ENCODE peak calls at places on chromosomes 12 and 14, in nine cellular contexts. U is mesenchymal stem cell; B is HCT116; G is CD8-positive, alpha-beta T cell; W is GM23338; X is astrocyte of the cerebellum; M is choroid plexus epithelial cell; D is NB4; H is GM12865. F is an unnamed sample.

GRCh38 chr14:35347323-35348043 is 55.3 kb downstream of the PSMA6 start:
- DNase-seq in G (no peak), W (peak; percentile 28), H (no peak), U (no peak), X (no peak), D (peak; percentile 76), B (no peak), M (no peak), F (no peak)

GRCh38 chr12:65891987-65892481 is 67.8 kb downstream of the HMGA2 start:
- DNase-seq in W (no peak), U (peak; percentile 95), G (no peak), B (peak; percentile 80), D (no peak), H (peak; percentile 13), X (peak; percentile 99), M (peak; percentile 98), F (peak; percentile 82)

GRCh38 chr12:27506645-27507189 is 17.3 kb upstream of the PPFIBP1 start:
- DNase-seq in B (no peak), G (no peak), H (no peak), M (no peak), U (no peak), W (no peak), X (no peak), D (no peak), F (no peak)

GRCh38 chr12:95836630-95837239 is 22.0 kb upstream of the SNRPF start:
- DNase-seq in U (no peak), W (no peak), G (no peak), M (peak; percentile 37), H (no peak), X (peak; percentile 74), B (no peak), D (no peak), F (no peak)

GRCh38 chr12:52121848-52122838 is 42.6 kb downstream of the SMIM41 start:
- DNase-seq in B (no peak), M (peak; percentile 67), D (peak; percentile 76), X (no peak), W (peak; percentile 90), G (peak; percentile 67), U (peak; percentile 68), H (peak; percentile 86), F (peak; percentile 59)

GRCh38 chr12:111643428-111643826 is 42.3 kb downstream of the BRAP start:
- DNase-seq in M (peak; percentile 63), G (no peak), W (no peak), U (peak; percentile 75), X (no peak), D (no peak), B (no peak), H (no peak), F (no peak)

GRCh38 chr14:22159968-22160367 is 429.1 kb downstream of the DAD1 start:
- DNase-seq in B (no peak), U (no peak), X (no peak), D (peak; percentile 8), M (no peak), H (no peak), G (no peak), W (no peak), F (no peak)

GRCh38 chr12:127083028-127083949 is 1183.7 kb upstream of the TMEM132C start:
- DNase-seq in W (peak; percentile 61), U (peak; percentile 83), D (peak; percentile 86), H (peak; percentile 85), X (peak; percentile 59), G (no peak), M (peak; percentile 87), B (peak; percentile 54), F (no peak)

GRCh38 chr14:47438650-47439140 is 236.7 kb downstream of the MDGA2 start:
- DNase-seq in U (peak; percentile 84), M (peak; percentile 53), X (peak; percentile 38), D (no peak), H (no peak), G (no peak), W (peak; percentile 44), B (no peak), F (no peak)

GRCh38 chr12:54700301-54700700 is 52.1 kb upstream of the DCD start:
- DNase-seq in H (no peak), W (no peak), B (no peak), D (no peak), U (no peak), M (no peak), X (no peak), G (no peak), F (no peak)

GRCh38 chr12:22064968-22065367 is 18.9 kb downstream of the CMAS start:
- DNase-seq in B (no peak), X (no peak), G (no peak), U (no peak), H (no peak), W (no peak), D (no peak), M (no peak), F (no peak)

GRCh38 chr14:59343585-59343984 is 121.6 kb downstream of the GPR135 start:
- DNase-seq in U (no peak), X (no peak), B (no peak), M (no peak), G (no peak), D (no peak), H (no peak), W (no peak), F (no peak)

GRCh38 chr12:70354777-70355176 is 11.3 kb upstream of the KCNMB4 start:
- DNase-seq in D (no peak), M (no peak), G (no peak), H (no peak), X (no peak), U (no peak), W (no peak), B (no peak), F (no peak)

GRCh38 chr12:130916251-130916911 is 37.3 kb upstream of the ADGRD1 start:
- DNase-seq in W (peak; percentile 85), B (peak; percentile 38), D (peak; percentile 87), G (no peak), H (peak; percentile 69), X (no peak), U (peak; percentile 44), M (peak; percentile 50), F (peak; percentile 71)

GRCh38 chr12:70426620-70427019 is 60.5 kb downstream of the KCNMB4 start:
- DNase-seq in W (no peak), G (no peak), H (no peak), M (no peak), B (no peak), X (no peak), U (no peak), D (no peak), F (no peak)

DNA sequence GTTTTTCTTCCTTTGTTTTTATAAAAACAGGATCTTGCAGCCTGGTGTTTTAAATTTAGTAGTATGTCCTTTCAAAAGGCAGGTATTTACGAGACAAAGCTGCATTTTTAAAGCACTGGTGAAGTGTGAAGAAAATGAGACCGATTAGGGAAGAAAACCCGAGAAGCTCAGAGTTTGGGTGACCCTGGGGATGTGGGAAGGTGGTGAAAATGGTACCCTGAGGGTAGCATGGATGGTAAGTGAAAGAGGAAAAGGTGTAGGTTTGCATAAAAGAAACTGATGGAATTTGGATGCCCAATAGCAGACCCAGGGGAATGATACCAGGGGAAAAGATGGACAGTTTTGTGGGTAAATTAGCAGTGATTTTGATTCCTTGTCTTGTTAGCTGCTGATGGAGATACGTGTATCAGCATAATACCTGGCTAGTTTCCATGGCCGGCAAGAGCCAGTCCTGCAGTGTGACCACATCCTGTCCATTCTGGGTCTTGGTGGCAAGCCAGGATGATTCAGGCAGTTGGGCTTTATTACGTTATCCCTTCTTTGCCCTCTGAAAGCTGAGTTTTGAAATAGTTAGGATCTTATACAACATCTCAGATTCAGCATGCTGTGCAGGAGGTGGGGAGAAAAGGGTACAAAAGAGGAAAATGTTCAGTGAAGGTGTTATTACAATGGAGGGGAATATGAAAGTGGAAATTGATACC is 8.9 kb downstream of the BICD1 start:
- DNase-seq in U (peak; percentile 97), W (no peak), X (peak; percentile 100), D (peak; percentile 79), H (peak; percentile 57), M (peak; percentile 100), G (no peak), B (peak; percentile 90), F (peak; percentile 87)
- H3K4me3 ChIP-seq in U (no peak overlapping the region), W (no peak overlapping the region), X (no peak overlapping the region), D (no peak overlapping the region), H (no peak overlapping the region), M (no peak overlapping the region), G (no peak overlapping the region), B (peak overlapping the region; percentile 25), F (no peak overlapping the region)

DNA sequence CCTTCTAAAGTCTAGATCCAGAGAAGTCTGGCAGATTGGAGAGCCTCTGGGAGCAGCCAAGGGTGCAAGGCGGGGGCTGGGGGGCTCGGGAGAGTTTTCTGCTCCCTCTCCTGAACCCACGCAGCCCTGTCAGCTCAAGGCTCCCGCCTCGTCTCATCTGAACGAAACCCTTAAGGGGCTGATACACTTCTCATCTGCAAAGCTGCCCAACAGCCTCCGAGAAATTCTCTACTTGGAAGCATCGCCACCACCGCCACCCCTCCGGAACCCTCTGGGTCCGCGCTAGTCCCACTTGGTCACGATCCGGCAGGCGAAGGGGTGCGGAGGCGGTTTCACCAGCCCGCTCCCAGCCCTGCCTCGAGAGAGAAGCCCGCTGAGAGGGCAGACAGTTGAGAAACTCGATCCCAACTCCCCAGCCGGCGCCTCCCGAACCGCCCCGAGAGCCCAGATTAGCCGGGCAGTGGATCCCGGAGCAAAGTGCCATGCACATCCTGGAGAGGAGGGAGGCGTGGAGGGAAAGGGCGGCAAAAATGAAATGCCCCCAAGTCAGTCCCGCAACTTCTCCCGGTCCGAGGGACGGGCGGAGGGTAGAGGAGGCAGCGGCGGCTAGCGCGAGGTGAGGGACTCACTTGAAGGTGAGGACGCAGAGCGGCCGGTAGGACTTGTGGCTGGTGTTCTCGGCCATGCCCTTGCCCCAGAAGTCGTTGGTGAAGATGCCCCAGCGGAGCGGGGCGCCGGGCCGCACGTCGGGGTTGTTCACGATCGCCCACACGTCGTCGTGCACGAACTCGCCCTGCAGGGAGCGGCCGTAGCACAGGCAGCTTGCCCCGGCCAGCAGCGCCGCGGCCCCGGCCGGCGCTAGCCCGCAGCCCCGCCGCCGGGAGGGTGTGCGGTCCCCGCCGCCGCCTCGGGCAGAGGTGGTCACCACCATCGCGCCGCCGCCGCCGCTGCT is 645 bp downstream of the TMTC1 start:
- DNase-seq in G (no peak), H (no peak), X (no peak), D (no peak), U (peak; percentile 69), M (peak; percentile 47), W (peak; percentile 65), B (no peak), F (peak; percentile 68)
- H3K4me3 ChIP-seq in G (no peak overlapping the region), H (peak overlapping the region; percentile 10), X (peak overlapping the region; percentile 85), D (no peak overlapping the region), U (peak overlapping the region; percentile 71), M (peak overlapping the region; percentile 84), W (peak overlapping the region; percentile 81), B (peak overlapping the region; percentile 55), F (peak overlapping the region; percentile 75)

DNA sequence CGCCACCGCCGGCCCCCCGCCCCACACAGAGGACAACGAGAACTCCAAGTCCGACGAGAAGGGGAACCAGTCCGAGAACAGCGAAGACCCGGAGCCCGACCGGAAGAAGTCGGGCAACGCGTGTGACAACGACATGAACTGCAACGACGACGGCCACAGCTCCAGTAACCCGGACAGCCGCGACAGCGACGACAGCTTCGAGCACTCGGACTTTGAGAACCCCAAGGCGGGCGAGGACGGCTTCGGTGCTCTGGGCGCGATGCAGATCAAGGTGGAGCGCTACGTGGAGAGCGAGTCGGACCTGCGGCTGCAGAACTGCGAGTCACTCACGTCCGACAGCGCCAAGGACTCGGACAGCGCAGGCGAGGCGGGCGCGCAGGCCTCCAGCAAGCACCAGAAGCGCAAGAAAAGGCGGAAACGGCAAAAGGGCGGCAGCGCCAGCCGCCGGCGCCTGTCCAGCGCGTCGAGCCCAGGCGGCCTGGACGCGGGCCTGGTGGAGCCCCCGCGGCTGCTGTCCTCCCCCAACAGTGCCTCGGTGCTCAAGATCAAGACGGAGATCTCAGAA is 151.1 kb downstream of the EGLN3 start:
- DNase-seq in D (no peak), H (no peak), G (no peak), B (no peak), W (no peak), M (peak; percentile 26), X (no peak), U (no peak), F (no peak)
- H3K4me3 ChIP-seq in D (no peak overlapping the region), H (no peak overlapping the region), G (no peak overlapping the region), B (no peak overlapping the region), W (no peak overlapping the region), M (peak overlapping the region; percentile 18), X (no peak overlapping the region), U (no peak overlapping the region), F (peak overlapping the region; percentile 32)

GRCh38 chr14:50116986-50117385 is 614 bp upstream of the VCPKMT start:
- DNase-seq in H (no peak), X (no peak), B (no peak), U (no peak), M (no peak), W (no peak), D (no peak), G (no peak), F (no peak)
- H3K4me3 ChIP-seq in H (peak overlapping the region; percentile 96), X (peak overlapping the region; percentile 80), B (peak overlapping the region; percentile 90), U (no peak overlapping the region), M (no peak overlapping the region), W (peak overlapping the region; percentile 68), D (peak overlapping the region; percentile 61), G (peak overlapping the region; percentile 69), F (peak overlapping the region; percentile 77)

F was measured in psoas muscle.